ENCODE peak calls at places on chromosomes 2 and 18, in nine cellular contexts. O is cardiac muscle cell, I is cardiac fibroblast, N is ascending aorta, B is fibroblast of pulmonary artery, Q is AG04449, A is kidney epithelial cell, M is GM20000, Y is IMR-90. H is an unnamed sample.

GRCh38 chr2:27370816-27371620 is 602 bp downstream of the SNX17 start:
- DNase-seq in Q (no peak), B (peak), M (peak), N (peak), Y (peak), A (no peak), O (peak), I (peak), H (peak)

GRCh38 chr2:166516712-166517303 is 22.8 kb upstream of the SCN7A start:
- DNase-seq in O (peak), A (no peak), B (peak), N (no peak), I (peak), M (no peak), Q (no peak), Y (peak), H (peak)

GRCh38 chr2:239245872-239246701 is 154.7 kb downstream of the HDAC4 start:
- DNase-seq in O (no peak), Q (no peak), M (no peak), A (no peak), I (no peak), B (no peak), N (peak), Y (no peak), H (no peak)

GRCh38 chr2:172457606-172458005 is 30.2 kb downstream of the ITGA6 start:
- DNase-seq in O (no peak), B (no peak), I (no peak), A (no peak), N (no peak), M (no peak), Q (no peak), Y (peak), H (no peak)

GRCh38 chr2:178327516-178327915 is 123.5 kb downstream of the PRKRA start:
- DNase-seq in N (no peak), Q (no peak), Y (peak), M (no peak), O (no peak), I (no peak), A (no peak), B (no peak), H (no peak)

GRCh38 chr2:81007104-81007503 is 702.6 kb upstream of the LRRTM1 start:
- DNase-seq in Y (no peak), N (no peak), Q (no peak), O (no peak), I (no peak), B (no peak), M (no peak), A (no peak), H (no peak)

GRCh38 chr18:58618822-58619553 is 9.9 kb downstream of the ALPK2 start:
- DNase-seq in A (no peak), Y (peak), I (no peak), Q (no peak), O (no peak), M (no peak), N (no peak), B (peak), H (no peak)

GRCh38 chr2:113926314-113926713 is 36.4 kb downstream of the ACTR3 start:
- DNase-seq in N (no peak), I (no peak), Y (no peak), A (no peak), Q (no peak), B (no peak), M (no peak), O (no peak), H (no peak)

GRCh38 chr2:120522151-120522751 is 176.3 kb downstream of the INHBB start:
- DNase-seq in Y (peak), Q (no peak), I (peak), A (no peak), B (peak), M (no peak), N (no peak), O (peak), H (peak)

GRCh38 chr2:160869411-160869810 is 290.8 kb upstream of the TANK start:
- DNase-seq in Y (peak), I (peak), B (peak), M (no peak), O (peak), A (no peak), N (no peak), Q (peak), H (peak)

GRCh38 chr2:1249897-1250687 is 163.2 kb upstream of the TPO start:
- DNase-seq in B (no peak), Y (no peak), M (no peak), I (no peak), O (no peak), Q (no peak), A (no peak), N (no peak), H (no peak)

GRCh38 chr2:1245193-1245592 is 168.1 kb upstream of the TPO start:
- DNase-seq in M (no peak), Y (no peak), N (no peak), B (no peak), I (no peak), Q (no peak), A (no peak), O (no peak), H (no peak)

GRCh38 chr2:1251520-1251919 is 161.7 kb upstream of the TPO start:
- DNase-seq in A (no peak), B (no peak), O (no peak), N (no peak), Q (no peak), I (no peak), M (no peak), Y (no peak), H (no peak)

GRCh38 chr2:1246239-1246638 is 167.0 kb upstream of the TPO start:
- DNase-seq in B (no peak), N (no peak), Q (no peak), M (no peak), Y (no peak), O (no peak), I (no peak), A (no peak), H (no peak)

GRCh38 chr2:1248187-1248586 is 165.1 kb upstream of the TPO start:
- DNase-seq in A (no peak), Y (no peak), Q (no peak), B (no peak), N (no peak), M (no peak), I (no peak), O (no peak), H (no peak)
- TF ChIP-seq CTCF in A (no peak), Y (no peak), Q (no peak), B (no peak), N (no peak), M (no peak), I (no peak), O (no peak), H (no peak)

GRCh38 chr2:9873337-9873736 is 30.1 kb downstream of the TAF1B start:
- DNase-seq in N (no peak), M (no peak), A (no peak), O (no peak), B (no peak), Y (no peak), Q (no peak), I (no peak), H (no peak)

GRCh38 chr2:9867876-9868275 is 24.6 kb downstream of the TAF1B start:
- DNase-seq in B (no peak), Y (no peak), O (no peak), I (no peak), A (no peak), Q (no peak), M (no peak), N (no peak), H (no peak)
- TF ChIP-seq CTCF in B (no peak), Y (no peak), O (no peak), I (no peak), A (no peak), Q (no peak), M (no peak), N (no peak), H (no peak)

GRCh38 chr2:216012830-216013079 is 596 bp downstream of the MREG start:
- DNase-seq in M (no peak), Y (no peak), B (no peak), O (no peak), Q (no peak), I (no peak), A (no peak), N (no peak), H (no peak)

GRCh38 chr2:216014986-216015385 is 1.6 kb upstream of the MREG start:
- DNase-seq in I (no peak), O (no peak), B (no peak), Y (no peak), N (no peak), Q (no peak), A (no peak), M (no peak), H (no peak)

GRCh38 chr2:216014006-216014405 is 655 bp upstream of the MREG start:
- DNase-seq in Y (no peak), Q (no peak), N (no peak), A (no peak), M (no peak), I (no peak), B (no peak), O (no peak), H (no peak)

GRCh38 chr2:216012133-216012829 is 1.1 kb downstream of the MREG start:
- DNase-seq in Y (no peak), O (no peak), N (no peak), A (peak), I (no peak), Q (no peak), B (no peak), M (no peak), H (peak)

GRCh38 chr2:216013080-216013909 is at the start of gene MREG:
- DNase-seq in I (peak), N (peak), A (peak), B (peak), O (peak), M (peak), Q (no peak), Y (peak), H (peak)
- TF ChIP-seq CTCF in I (peak), N (peak), A (peak), B (peak), O (peak), M (peak), Q (peak), Y (peak), H (peak)

GRCh38 chr2:147989809-147990403 is 30.6 kb downstream of the ORC4 start:
- DNase-seq in I (peak), N (no peak), A (peak), Q (peak), O (peak), M (peak), Y (peak), B (peak), H (peak)
- TF ChIP-seq CTCF in I (peak), N (peak), A (peak), Q (peak), O (peak), M (peak), Y (peak), B (peak), H (peak)

H was measured in fibroblast of mammary gland.